ENCODE peak calls at places on chromosome 9, in eight cellular contexts. M, P, I, O, A, R, W and Q are unnamed samples.

GRCh38 chr9:95250462-95251058 is 66.9 kb downstream of the FANCC start:
- DNase-seq in R (no peak), I (no peak), O (no peak), W (no peak), P (no peak), M (no peak), A (no peak), Q (no peak)

GRCh38 chr9:21535396-21535795 is 53.3 kb upstream of the IFNE start:
- DNase-seq in A (no peak), O (no peak), P (no peak), W (no peak), I (no peak), M (no peak), R (no peak), Q (no peak)

GRCh38 chr9:109416135-109416706 is 81.9 kb downstream of the PTPN3 start:
- DNase-seq in P (peak; percentile 62), W (no peak), O (no peak), I (peak; percentile 45), R (no peak), A (no peak), M (no peak), Q (no peak)

GRCh38 chr9:124263800-124264426 is 6.2 kb downstream of the NEK6 start:
- DNase-seq in W (no peak), R (no peak), M (no peak), A (no peak), I (no peak), O (no peak), P (no peak), Q (no peak)

GRCh38 chr9:92706218-92706940 is 36.4 kb upstream of the IPPK start:
- DNase-seq in O (no peak), M (peak; percentile 29), R (no peak), W (no peak), I (peak; percentile 53), A (no peak), P (no peak), Q (no peak)

GRCh38 chr9:70987986-70988385 is 133.4 kb downstream of the TRPM3 start:
- DNase-seq in O (no peak), A (no peak), M (no peak), I (no peak), R (no peak), P (no peak), W (no peak), Q (no peak)

GRCh38 chr9:128211551-128212281 is 8.5 kb downstream of the DNM1 start:
- DNase-seq in I (no peak), R (no peak), P (no peak), A (no peak), M (no peak), O (no peak), W (no peak), Q (no peak)

GRCh38 chr9:127717766-127718165 is 1.9 kb downstream of the TTC16 start:
- DNase-seq in A (no peak), I (no peak), W (no peak), M (no peak), O (no peak), R (no peak), P (no peak), Q (no peak)

GRCh38 chr9:130287736-130288135 is 22.2 kb downstream of the HMCN2 start:
- DNase-seq in A (no peak), P (no peak), O (no peak), R (no peak), W (no peak), I (no peak), M (no peak), Q (no peak)

GRCh38 chr9:503331-503730 is 288.7 kb downstream of the DOCK8 start:
- DNase-seq in W (no peak), R (no peak), I (no peak), O (no peak), A (no peak), P (no peak), M (no peak), Q (no peak)

GRCh38 chr9:117334101-117334500 is 80.8 kb downstream of the ASTN2 start:
- DNase-seq in I (no peak), R (no peak), O (no peak), A (no peak), W (no peak), P (no peak), M (no peak), Q (no peak)

GRCh38 chr9:18297532-18297872 is 176.5 kb upstream of the ADAMTSL1 start:
- DNase-seq in W (no peak), R (no peak), P (no peak), A (no peak), I (no peak), M (no peak), O (no peak), Q (no peak)

GRCh38 chr9:21017092-21017491 is 14.3 kb downstream of the HACD4 start:
- DNase-seq in M (no peak), W (no peak), I (no peak), A (no peak), O (no peak), P (no peak), R (no peak), Q (no peak)

GRCh38 chr9:108117775-108118174 is 628.2 kb upstream of the KLF4 start:
- DNase-seq in A (no peak), P (no peak), W (no peak), R (no peak), I (no peak), M (no peak), O (no peak), Q (no peak)

GRCh38 chr9:133763272-133764183 is 25.4 kb upstream of the SARDH start:
- DNase-seq in P (no peak), I (no peak), A (peak; percentile 35), M (no peak), R (peak; percentile 69), O (no peak), W (no peak), Q (no peak)

GRCh38 chr9:133461975-133462374 is 2.2 kb downstream of the CACFD1 start:
- DNase-seq in A (no peak), I (no peak), O (no peak), P (no peak), W (no peak), R (no peak), M (no peak), Q (no peak)

GRCh38 chr9:37293664-37294524 is 128.6 kb upstream of the GRHPR start:
- DNase-seq in M (no peak), P (peak; percentile 51), R (no peak), I (peak; percentile 60), W (no peak), O (no peak), A (no peak), Q (no peak)